ENCODE peak calls at places on chromosomes 4 and X, in seven cellular contexts. One of them, this sample, is unnamed.

GRCh38 chr4:105050896-105051295 is 95.8 kb upstream of the TET2 start:
- DNase-seq in neural crest cell: no peak
- DNase-seq in activated gamma-delta T cell: no peak
- DNase-seq in naive thymus-derived CD8-positive, alpha-beta T cell: no peak
- DNase-seq in SW480: no peak
- DNase-seq in putamen: no peak
- DNase-seq in effector memory CD8-positive, alpha-beta T cell: no peak
- DNase-seq in this sample: no peak

GRCh38 chr4:76214269-76214628 is 625 bp upstream of the SCARB2 start:
- DNase-seq in neural crest cell: no peak
- DNase-seq in activated gamma-delta T cell: no peak
- DNase-seq in naive thymus-derived CD8-positive, alpha-beta T cell: no peak
- DNase-seq in SW480: no peak
- DNase-seq in putamen: no peak
- DNase-seq in effector memory CD8-positive, alpha-beta T cell: no peak
- DNase-seq in this sample: no peak

GRCh38 chr4:186144596-186145569 is 40.4 kb downstream of the FAM149A start:
- DNase-seq in neural crest cell: peak
- DNase-seq in activated gamma-delta T cell: peak
- DNase-seq in naive thymus-derived CD8-positive, alpha-beta T cell: no peak
- DNase-seq in SW480: peak
- DNase-seq in putamen: peak
- DNase-seq in effector memory CD8-positive, alpha-beta T cell: no peak
- DNase-seq in this sample: peak

GRCh38 chr4:78806943-78807458 is 30.9 kb downstream of the BMP2K start:
- DNase-seq in neural crest cell: no peak
- DNase-seq in activated gamma-delta T cell: no peak
- DNase-seq in naive thymus-derived CD8-positive, alpha-beta T cell: no peak
- DNase-seq in SW480: no peak
- DNase-seq in putamen: no peak
- DNase-seq in effector memory CD8-positive, alpha-beta T cell: no peak
- DNase-seq in this sample: no peak

GRCh38 chr4:40685300-40685699 is 55.6 kb upstream of the RBM47 start:
- DNase-seq in neural crest cell: no peak
- DNase-seq in activated gamma-delta T cell: no peak
- DNase-seq in naive thymus-derived CD8-positive, alpha-beta T cell: no peak
- DNase-seq in SW480: peak
- DNase-seq in putamen: no peak
- DNase-seq in effector memory CD8-positive, alpha-beta T cell: no peak
- DNase-seq in this sample: no peak

GRCh38 chrX:54786972-54787371 is 11.1 kb downstream of the ITIH6 start:
- DNase-seq in neural crest cell: no peak
- DNase-seq in activated gamma-delta T cell: no peak
- DNase-seq in naive thymus-derived CD8-positive, alpha-beta T cell: peak
- DNase-seq in SW480: peak
- DNase-seq in putamen: no peak
- DNase-seq in effector memory CD8-positive, alpha-beta T cell: peak
- DNase-seq in this sample: no peak

GRCh38 chrX:68748030-68748429 is 80.8 kb upstream of the EFNB1 start:
- DNase-seq in neural crest cell: no peak
- DNase-seq in activated gamma-delta T cell: no peak
- DNase-seq in naive thymus-derived CD8-positive, alpha-beta T cell: no peak
- DNase-seq in SW480: no peak
- DNase-seq in putamen: no peak
- DNase-seq in effector memory CD8-positive, alpha-beta T cell: no peak
- DNase-seq in this sample: no peak

GRCh38 chrX:13747836-13748235 is 13.3 kb downstream of the OFD1 start:
- DNase-seq in neural crest cell: no peak
- DNase-seq in activated gamma-delta T cell: no peak
- DNase-seq in naive thymus-derived CD8-positive, alpha-beta T cell: peak
- DNase-seq in SW480: peak
- DNase-seq in putamen: no peak
- DNase-seq in effector memory CD8-positive, alpha-beta T cell: peak
- DNase-seq in this sample: peak

GRCh38 chrX:136344321-136344720 is 43.6 kb downstream of the ADGRG4 start:
- DNase-seq in neural crest cell: no peak
- DNase-seq in activated gamma-delta T cell: no peak
- DNase-seq in naive thymus-derived CD8-positive, alpha-beta T cell: no peak
- DNase-seq in SW480: no peak
- DNase-seq in putamen: no peak
- DNase-seq in effector memory CD8-positive, alpha-beta T cell: no peak
- DNase-seq in this sample: no peak

GRCh38 chr4:43843501-43843900 is 605.1 kb downstream of the KCTD8 start:
- DNase-seq in neural crest cell: no peak
- DNase-seq in activated gamma-delta T cell: no peak
- DNase-seq in naive thymus-derived CD8-positive, alpha-beta T cell: no peak
- DNase-seq in SW480: no peak
- DNase-seq in putamen: no peak
- DNase-seq in effector memory CD8-positive, alpha-beta T cell: no peak
- DNase-seq in this sample: no peak

GRCh38 chr4:1383728-1384591 is 22.3 kb downstream of the NKX1-1 start:
- DNase-seq in neural crest cell: no peak
- DNase-seq in activated gamma-delta T cell: no peak
- DNase-seq in naive thymus-derived CD8-positive, alpha-beta T cell: no peak
- DNase-seq in SW480: no peak
- DNase-seq in putamen: no peak
- DNase-seq in effector memory CD8-positive, alpha-beta T cell: no peak
- DNase-seq in this sample: no peak

GRCh38 chr4:1309261-1310010 is 19.7 kb downstream of the MAEA start:
- DNase-seq in neural crest cell: peak
- DNase-seq in activated gamma-delta T cell: peak
- DNase-seq in naive thymus-derived CD8-positive, alpha-beta T cell: peak
- DNase-seq in SW480: no peak
- DNase-seq in putamen: peak
- DNase-seq in effector memory CD8-positive, alpha-beta T cell: peak
- DNase-seq in this sample: peak

GRCh38 chrX:77003956-77004355 is 443.2 kb upstream of the FGF16 start:
- DNase-seq in neural crest cell: no peak
- DNase-seq in activated gamma-delta T cell: no peak
- DNase-seq in naive thymus-derived CD8-positive, alpha-beta T cell: no peak
- DNase-seq in SW480: no peak
- DNase-seq in putamen: no peak
- DNase-seq in effector memory CD8-positive, alpha-beta T cell: no peak
- DNase-seq in this sample: no peak

GRCh38 chrX:5646818-5647217 is 581.8 kb downstream of the NLGN4X start:
- DNase-seq in neural crest cell: no peak
- DNase-seq in activated gamma-delta T cell: no peak
- DNase-seq in naive thymus-derived CD8-positive, alpha-beta T cell: no peak
- DNase-seq in SW480: no peak
- DNase-seq in putamen: peak
- DNase-seq in effector memory CD8-positive, alpha-beta T cell: no peak
- DNase-seq in this sample: peak

GRCh38 chr4:17577660-17578481 is 873 bp downstream of the LAP3 start:
- DNase-seq in neural crest cell: no peak
- DNase-seq in activated gamma-delta T cell: no peak
- DNase-seq in naive thymus-derived CD8-positive, alpha-beta T cell: no peak
- DNase-seq in SW480: peak
- DNase-seq in putamen: peak
- DNase-seq in effector memory CD8-positive, alpha-beta T cell: no peak
- DNase-seq in this sample: peak

GRCh38 chrX:8433296-8434094 is 31.1 kb upstream of the VCX3B start:
- DNase-seq in neural crest cell: no peak
- DNase-seq in activated gamma-delta T cell: no peak
- DNase-seq in naive thymus-derived CD8-positive, alpha-beta T cell: no peak
- DNase-seq in SW480: peak
- DNase-seq in putamen: no peak
- DNase-seq in effector memory CD8-positive, alpha-beta T cell: no peak
- DNase-seq in this sample: no peak

GRCh38 chr4:4512282-4512681 is 29.6 kb downstream of the STX18 start:
- DNase-seq in neural crest cell: no peak
- DNase-seq in activated gamma-delta T cell: no peak
- DNase-seq in naive thymus-derived CD8-positive, alpha-beta T cell: no peak
- DNase-seq in SW480: no peak
- DNase-seq in putamen: no peak
- DNase-seq in effector memory CD8-positive, alpha-beta T cell: no peak
- DNase-seq in this sample: no peak

GRCh38 chr4:76570141-76570989 is 135.3 kb downstream of the SHROOM3 start:
- DNase-seq in neural crest cell: no peak
- DNase-seq in activated gamma-delta T cell: no peak
- DNase-seq in naive thymus-derived CD8-positive, alpha-beta T cell: no peak
- DNase-seq in SW480: no peak
- DNase-seq in putamen: no peak
- DNase-seq in effector memory CD8-positive, alpha-beta T cell: no peak
- DNase-seq in this sample: no peak

GRCh38 chr4:147874109-147874508 is 142.2 kb downstream of the ARHGAP10 start:
- DNase-seq in neural crest cell: no peak
- DNase-seq in activated gamma-delta T cell: no peak
- DNase-seq in naive thymus-derived CD8-positive, alpha-beta T cell: no peak
- DNase-seq in SW480: no peak
- DNase-seq in putamen: no peak
- DNase-seq in effector memory CD8-positive, alpha-beta T cell: no peak
- DNase-seq in this sample: no peak

GRCh38 chr4:179307297-179308136 is 1865.3 kb upstream of the AGA start:
- DNase-seq in neural crest cell: peak
- DNase-seq in activated gamma-delta T cell: no peak
- DNase-seq in naive thymus-derived CD8-positive, alpha-beta T cell: no peak
- DNase-seq in SW480: peak
- DNase-seq in putamen: no peak
- DNase-seq in effector memory CD8-positive, alpha-beta T cell: no peak
- DNase-seq in this sample: no peak

GRCh38 chr4:80367737-80368136 is 32.2 kb downstream of the CFAP299 start:
- DNase-seq in neural crest cell: no peak
- DNase-seq in activated gamma-delta T cell: no peak
- DNase-seq in naive thymus-derived CD8-positive, alpha-beta T cell: no peak
- DNase-seq in SW480: no peak
- DNase-seq in putamen: no peak
- DNase-seq in effector memory CD8-positive, alpha-beta T cell: no peak
- DNase-seq in this sample: no peak

GRCh38 chr4:137069473-137069872 is 462.8 kb downstream of the PCDH18 start:
- DNase-seq in neural crest cell: no peak
- DNase-seq in activated gamma-delta T cell: no peak
- DNase-seq in naive thymus-derived CD8-positive, alpha-beta T cell: no peak
- DNase-seq in SW480: no peak
- DNase-seq in putamen: no peak
- DNase-seq in effector memory CD8-positive, alpha-beta T cell: no peak
- DNase-seq in this sample: no peak

GRCh38 chr4:112343330-112343729 is 46.2 kb downstream of the ALPK1 start:
- DNase-seq in neural crest cell: no peak
- DNase-seq in activated gamma-delta T cell: no peak
- DNase-seq in naive thymus-derived CD8-positive, alpha-beta T cell: no peak
- DNase-seq in SW480: no peak
- DNase-seq in putamen: no peak
- DNase-seq in effector memory CD8-positive, alpha-beta T cell: no peak
- DNase-seq in this sample: no peak

GRCh38 chrX:44314259-44314734 is 29.2 kb downstream of the EFHC2 start:
- DNase-seq in neural crest cell: no peak
- DNase-seq in activated gamma-delta T cell: no peak
- DNase-seq in naive thymus-derived CD8-positive, alpha-beta T cell: no peak
- DNase-seq in SW480: no peak
- DNase-seq in putamen: no peak
- DNase-seq in effector memory CD8-positive, alpha-beta T cell: no peak
- DNase-seq in this sample: peak

GRCh38 chr4:75821966-75822365 is 80.3 kb downstream of the PPEF2 start:
- DNase-seq in neural crest cell: no peak
- DNase-seq in activated gamma-delta T cell: no peak
- DNase-seq in naive thymus-derived CD8-positive, alpha-beta T cell: no peak
- DNase-seq in SW480: no peak
- DNase-seq in putamen: no peak
- DNase-seq in effector memory CD8-positive, alpha-beta T cell: no peak
- DNase-seq in this sample: no peak

GRCh38 chr4:88219099-88219498 is 60.7 kb upstream of the ABCG2 start:
- DNase-seq in neural crest cell: no peak
- DNase-seq in activated gamma-delta T cell: no peak
- DNase-seq in naive thymus-derived CD8-positive, alpha-beta T cell: no peak
- DNase-seq in SW480: peak
- DNase-seq in putamen: peak
- DNase-seq in effector memory CD8-positive, alpha-beta T cell: peak
- DNase-seq in this sample: peak

GRCh38 chr4:3492741-3493719 is 29.9 kb downstream of the DOK7 start:
- DNase-seq in neural crest cell: no peak
- DNase-seq in activated gamma-delta T cell: no peak
- DNase-seq in naive thymus-derived CD8-positive, alpha-beta T cell: no peak
- DNase-seq in SW480: no peak
- DNase-seq in putamen: no peak
- DNase-seq in effector memory CD8-positive, alpha-beta T cell: no peak
- DNase-seq in this sample: no peak

GRCh38 chr4:78553526-78554060 is 2.0 kb downstream of the ANXA3 start:
- DNase-seq in neural crest cell: no peak
- DNase-seq in activated gamma-delta T cell: no peak
- DNase-seq in naive thymus-derived CD8-positive, alpha-beta T cell: no peak
- DNase-seq in SW480: no peak
- DNase-seq in putamen: no peak
- DNase-seq in effector memory CD8-positive, alpha-beta T cell: no peak
- DNase-seq in this sample: no peak

GRCh38 chr4:70183168-70183939 is 12.2 kb upstream of the ODAM start:
- DNase-seq in neural crest cell: peak
- DNase-seq in activated gamma-delta T cell: no peak
- DNase-seq in naive thymus-derived CD8-positive, alpha-beta T cell: no peak
- DNase-seq in SW480: peak
- DNase-seq in putamen: no peak
- DNase-seq in effector memory CD8-positive, alpha-beta T cell: no peak
- DNase-seq in this sample: peak

GRCh38 chr4:82898322-82899243 is 2.0 kb upstream of the THAP9 start:
- DNase-seq in neural crest cell: no peak
- DNase-seq in activated gamma-delta T cell: no peak
- DNase-seq in naive thymus-derived CD8-positive, alpha-beta T cell: no peak
- DNase-seq in SW480: peak
- DNase-seq in putamen: no peak
- DNase-seq in effector memory CD8-positive, alpha-beta T cell: no peak
- DNase-seq in this sample: peak

GRCh38 chr4:42671431-42672194 is 14.7 kb upstream of the ATP8A1 start:
- DNase-seq in neural crest cell: no peak
- DNase-seq in activated gamma-delta T cell: no peak
- DNase-seq in naive thymus-derived CD8-positive, alpha-beta T cell: peak
- DNase-seq in SW480: no peak
- DNase-seq in putamen: no peak
- DNase-seq in effector memory CD8-positive, alpha-beta T cell: peak
- DNase-seq in this sample: no peak

GRCh38 chr4:86033171-86033570 is 326.7 kb downstream of the MAPK10 start:
- DNase-seq in neural crest cell: no peak
- DNase-seq in activated gamma-delta T cell: no peak
- DNase-seq in naive thymus-derived CD8-positive, alpha-beta T cell: no peak
- DNase-seq in SW480: no peak
- DNase-seq in putamen: no peak
- DNase-seq in effector memory CD8-positive, alpha-beta T cell: no peak
- DNase-seq in this sample: peak